ENCODE peak calls at places on chromosomes 7 and 10, in four cellular contexts. C, Z, J and I are unnamed samples.

GRCh38 chr7:94367940-94368339 is 26.8 kb upstream of the COL1A2 start:
- DNase-seq in C (no peak), Z (no peak), J (peak; percentile 44), I (no peak)

GRCh38 chr7:76513817-76514799 is 3.8 kb downstream of the UPK3B start:
- DNase-seq in C (no peak), Z (no peak), J (no peak), I (no peak)

GRCh38 chr10:116947838-116948529 is 57.0 kb downstream of the SHTN1 start:
- DNase-seq in C (peak; percentile 81), Z (no peak), J (peak; percentile 65), I (peak; percentile 24)

GRCh38 chr7:85186521-85187241 is at the start of gene SEMA3D:
- DNase-seq in C (peak; percentile 89), Z (peak; percentile 88), J (peak; percentile 88), I (no peak)

GRCh38 chr7:77455334-77455733 is 39.2 kb upstream of the GSAP start:
- DNase-seq in C (no peak), Z (peak; percentile 26), J (peak; percentile 86), I (peak; percentile 67)

GRCh38 chr10:92757066-92757716 is 67.4 kb downstream of the HHEX start:
- DNase-seq in C (peak; percentile 65), Z (peak; percentile 50), J (peak; percentile 84), I (no peak)

GRCh38 chr7:37853468-37853867 is 5.1 kb downstream of the NME8 start:
- DNase-seq in C (peak; percentile 27), Z (no peak), J (no peak), I (no peak)

GRCh38 chr7:115906690-115907089 is 123.9 kb downstream of the TFEC start:
- DNase-seq in C (no peak), Z (no peak), J (no peak), I (no peak)

GRCh38 chr7:38311329-38311937 is 38.0 kb upstream of the TARP start:
- DNase-seq in C (no peak), Z (no peak), J (peak; percentile 38), I (no peak)